ENCODE peak calls at places on chromosomes 3 and 15, in nine cellular contexts. One of them, this sample, is unnamed.

GRCh38 chr15:61527836-61528589 is 298.9 kb upstream of the RORA start:
- DNase-seq in stimulated activated CD4-positive, alpha-beta T cell treated with anti-CD3 and anti-CD28 coated beads, Interleukin-1b, Interleukin-23, amount 100 ng/mL, for 24 hours: no peak
- DNase-seq in psoas muscle: no peak
- DNase-seq in BJ: no peak
- DNase-seq in transverse colon: no peak
- DNase-seq in C1 segment of cervical spinal cord: no peak
- DNase-seq in ureter: no peak
- DNase-seq in memory B cell: no peak
- DNase-seq in Caki2: no peak
- DNase-seq in this sample: no peak

GRCh38 chr3:164477403-164477802 is 600.9 kb downstream of the SI start:
- DNase-seq in ureter: no peak
- DNase-seq in stimulated activated CD4-positive, alpha-beta T cell treated with anti-CD3 and anti-CD28 coated beads, Interleukin-1b, Interleukin-23, amount 100 ng/mL, for 24 hours: no peak
- DNase-seq in psoas muscle: no peak
- DNase-seq in memory B cell: no peak
- DNase-seq in transverse colon: no peak
- DNase-seq in C1 segment of cervical spinal cord: no peak
- DNase-seq in BJ: no peak
- DNase-seq in Caki2: no peak
- DNase-seq in this sample: no peak

GRCh38 chr3:187955076-187955952 is 198.6 kb upstream of the LPP start:
- DNase-seq in ureter: peak
- DNase-seq in BJ: peak
- DNase-seq in psoas muscle: peak
- DNase-seq in transverse colon: no peak
- DNase-seq in stimulated activated CD4-positive, alpha-beta T cell treated with anti-CD3 and anti-CD28 coated beads, Interleukin-1b, Interleukin-23, amount 100 ng/mL, for 24 hours: no peak
- DNase-seq in memory B cell: no peak
- DNase-seq in Caki2: peak
- DNase-seq in C1 segment of cervical spinal cord: no peak
- DNase-seq in this sample: peak

GRCh38 chr3:38730281-38730680 is 80.8 kb upstream of the SCN5A start:
- DNase-seq in transverse colon: no peak
- DNase-seq in ureter: no peak
- DNase-seq in stimulated activated CD4-positive, alpha-beta T cell treated with anti-CD3 and anti-CD28 coated beads, Interleukin-1b, Interleukin-23, amount 100 ng/mL, for 24 hours: no peak
- DNase-seq in memory B cell: no peak
- DNase-seq in psoas muscle: no peak
- DNase-seq in Caki2: no peak
- DNase-seq in BJ: no peak
- DNase-seq in C1 segment of cervical spinal cord: no peak
- DNase-seq in this sample: no peak

GRCh38 chr3:27681249-27681748 is 40.8 kb downstream of the EOMES start:
- DNase-seq in BJ: peak
- DNase-seq in psoas muscle: no peak
- DNase-seq in ureter: no peak
- DNase-seq in memory B cell: peak
- DNase-seq in Caki2: peak
- DNase-seq in stimulated activated CD4-positive, alpha-beta T cell treated with anti-CD3 and anti-CD28 coated beads, Interleukin-1b, Interleukin-23, amount 100 ng/mL, for 24 hours: no peak
- DNase-seq in C1 segment of cervical spinal cord: peak
- DNase-seq in transverse colon: no peak
- DNase-seq in this sample: no peak

GRCh38 chr15:90869601-90870353 is 1.4 kb downstream of the FURIN start:
- DNase-seq in BJ: no peak
- DNase-seq in transverse colon: peak
- DNase-seq in psoas muscle: peak
- DNase-seq in ureter: no peak
- DNase-seq in memory B cell: no peak
- DNase-seq in C1 segment of cervical spinal cord: no peak
- DNase-seq in Caki2: peak
- DNase-seq in stimulated activated CD4-positive, alpha-beta T cell treated with anti-CD3 and anti-CD28 coated beads, Interleukin-1b, Interleukin-23, amount 100 ng/mL, for 24 hours: no peak
- DNase-seq in this sample: peak

GRCh38 chr3:69359339-69359893 is 26.5 kb downstream of the FRMD4B start:
- DNase-seq in BJ: no peak
- DNase-seq in Caki2: no peak
- DNase-seq in C1 segment of cervical spinal cord: no peak
- DNase-seq in stimulated activated CD4-positive, alpha-beta T cell treated with anti-CD3 and anti-CD28 coated beads, Interleukin-1b, Interleukin-23, amount 100 ng/mL, for 24 hours: no peak
- DNase-seq in transverse colon: no peak
- DNase-seq in memory B cell: no peak
- DNase-seq in psoas muscle: no peak
- DNase-seq in ureter: no peak
- DNase-seq in this sample: no peak

GRCh38 chr15:71153823-71154524 is 38.7 kb downstream of the THSD4 start:
- DNase-seq in BJ: no peak
- DNase-seq in stimulated activated CD4-positive, alpha-beta T cell treated with anti-CD3 and anti-CD28 coated beads, Interleukin-1b, Interleukin-23, amount 100 ng/mL, for 24 hours: no peak
- DNase-seq in memory B cell: no peak
- DNase-seq in ureter: no peak
- DNase-seq in transverse colon: no peak
- DNase-seq in psoas muscle: no peak
- DNase-seq in Caki2: no peak
- DNase-seq in C1 segment of cervical spinal cord: no peak
- DNase-seq in this sample: no peak

GRCh38 chr3:44923634-44924033 is 49.2 kb downstream of the TGM4 start:
- DNase-seq in Caki2: no peak
- DNase-seq in C1 segment of cervical spinal cord: no peak
- DNase-seq in psoas muscle: no peak
- DNase-seq in ureter: no peak
- DNase-seq in stimulated activated CD4-positive, alpha-beta T cell treated with anti-CD3 and anti-CD28 coated beads, Interleukin-1b, Interleukin-23, amount 100 ng/mL, for 24 hours: no peak
- DNase-seq in transverse colon: no peak
- DNase-seq in memory B cell: no peak
- DNase-seq in BJ: no peak
- DNase-seq in this sample: no peak

GRCh38 chr3:195895900-195896360 is 12.4 kb downstream of the TNK2 start:
- DNase-seq in ureter: no peak
- DNase-seq in transverse colon: peak
- DNase-seq in C1 segment of cervical spinal cord: peak
- DNase-seq in memory B cell: peak
- DNase-seq in stimulated activated CD4-positive, alpha-beta T cell treated with anti-CD3 and anti-CD28 coated beads, Interleukin-1b, Interleukin-23, amount 100 ng/mL, for 24 hours: peak
- DNase-seq in BJ: no peak
- DNase-seq in Caki2: peak
- DNase-seq in psoas muscle: peak
- DNase-seq in this sample: peak

GRCh38 chr3:38738630-38739395 is 77.2 kb downstream of the SCN10A start:
- DNase-seq in Caki2: peak
- DNase-seq in C1 segment of cervical spinal cord: no peak
- DNase-seq in ureter: no peak
- DNase-seq in stimulated activated CD4-positive, alpha-beta T cell treated with anti-CD3 and anti-CD28 coated beads, Interleukin-1b, Interleukin-23, amount 100 ng/mL, for 24 hours: no peak
- DNase-seq in transverse colon: peak
- DNase-seq in psoas muscle: no peak
- DNase-seq in memory B cell: no peak
- DNase-seq in BJ: no peak
- DNase-seq in this sample: no peak

GRCh38 chr15:77009646-77010311 is 14.9 kb downstream of the PSTPIP1 start:
- DNase-seq in psoas muscle: peak
- DNase-seq in C1 segment of cervical spinal cord: no peak
- DNase-seq in transverse colon: no peak
- DNase-seq in Caki2: no peak
- DNase-seq in memory B cell: no peak
- DNase-seq in BJ: no peak
- DNase-seq in stimulated activated CD4-positive, alpha-beta T cell treated with anti-CD3 and anti-CD28 coated beads, Interleukin-1b, Interleukin-23, amount 100 ng/mL, for 24 hours: no peak
- DNase-seq in ureter: no peak
- DNase-seq in this sample: no peak

GRCh38 chr3:21500834-21501233 is 250.2 kb downstream of the ZNF385D start:
- DNase-seq in C1 segment of cervical spinal cord: no peak
- DNase-seq in ureter: no peak
- DNase-seq in transverse colon: no peak
- DNase-seq in psoas muscle: no peak
- DNase-seq in Caki2: no peak
- DNase-seq in stimulated activated CD4-positive, alpha-beta T cell treated with anti-CD3 and anti-CD28 coated beads, Interleukin-1b, Interleukin-23, amount 100 ng/mL, for 24 hours: no peak
- DNase-seq in memory B cell: no peak
- DNase-seq in BJ: no peak
- DNase-seq in this sample: no peak

GRCh38 chr3:50674349-50675178 is at the start of gene DOCK3:
- DNase-seq in C1 segment of cervical spinal cord: peak
- DNase-seq in transverse colon: peak
- DNase-seq in BJ: no peak
- DNase-seq in stimulated activated CD4-positive, alpha-beta T cell treated with anti-CD3 and anti-CD28 coated beads, Interleukin-1b, Interleukin-23, amount 100 ng/mL, for 24 hours: peak
- DNase-seq in ureter: no peak
- DNase-seq in psoas muscle: peak
- DNase-seq in memory B cell: peak
- DNase-seq in Caki2: peak
- DNase-seq in this sample: peak

GRCh38 chr3:172656602-172657001 is 54.3 kb downstream of the NCEH1 start:
- DNase-seq in Caki2: no peak
- DNase-seq in ureter: no peak
- DNase-seq in psoas muscle: no peak
- DNase-seq in C1 segment of cervical spinal cord: no peak
- DNase-seq in stimulated activated CD4-positive, alpha-beta T cell treated with anti-CD3 and anti-CD28 coated beads, Interleukin-1b, Interleukin-23, amount 100 ng/mL, for 24 hours: no peak
- DNase-seq in memory B cell: no peak
- DNase-seq in transverse colon: no peak
- DNase-seq in BJ: no peak
- DNase-seq in this sample: no peak

GRCh38 chr3:84547971-84548970 is 410.5 kb upstream of the CADM2 start:
- DNase-seq in BJ: no peak
- DNase-seq in memory B cell: no peak
- DNase-seq in psoas muscle: peak
- DNase-seq in Caki2: peak
- DNase-seq in stimulated activated CD4-positive, alpha-beta T cell treated with anti-CD3 and anti-CD28 coated beads, Interleukin-1b, Interleukin-23, amount 100 ng/mL, for 24 hours: no peak
- DNase-seq in C1 segment of cervical spinal cord: peak
- DNase-seq in transverse colon: no peak
- DNase-seq in ureter: no peak
- DNase-seq in this sample: no peak

GRCh38 chr3:138600341-138600740 is 6.3 kb upstream of the CEP70 start:
- DNase-seq in Caki2: no peak
- DNase-seq in transverse colon: no peak
- DNase-seq in memory B cell: no peak
- DNase-seq in C1 segment of cervical spinal cord: no peak
- DNase-seq in stimulated activated CD4-positive, alpha-beta T cell treated with anti-CD3 and anti-CD28 coated beads, Interleukin-1b, Interleukin-23, amount 100 ng/mL, for 24 hours: no peak
- DNase-seq in ureter: no peak
- DNase-seq in BJ: no peak
- DNase-seq in psoas muscle: no peak
- DNase-seq in this sample: no peak

GRCh38 chr15:30030350-30030749 is 52.4 kb upstream of the GOLGA8J start:
- DNase-seq in ureter: no peak
- DNase-seq in psoas muscle: no peak
- DNase-seq in transverse colon: no peak
- DNase-seq in Caki2: no peak
- DNase-seq in stimulated activated CD4-positive, alpha-beta T cell treated with anti-CD3 and anti-CD28 coated beads, Interleukin-1b, Interleukin-23, amount 100 ng/mL, for 24 hours: no peak
- DNase-seq in BJ: no peak
- DNase-seq in memory B cell: no peak
- DNase-seq in C1 segment of cervical spinal cord: no peak
- DNase-seq in this sample: no peak

GRCh38 chr3:42746455-42747450 is 26.3 kb downstream of the CCDC13 start:
- DNase-seq in stimulated activated CD4-positive, alpha-beta T cell treated with anti-CD3 and anti-CD28 coated beads, Interleukin-1b, Interleukin-23, amount 100 ng/mL, for 24 hours: no peak
- DNase-seq in ureter: no peak
- DNase-seq in BJ: peak
- DNase-seq in C1 segment of cervical spinal cord: peak
- DNase-seq in transverse colon: no peak
- DNase-seq in Caki2: no peak
- DNase-seq in psoas muscle: no peak
- DNase-seq in memory B cell: no peak
- DNase-seq in this sample: peak

GRCh38 chr3:100695696-100696095 is 13.6 kb upstream of the TFG start:
- DNase-seq in psoas muscle: no peak
- DNase-seq in C1 segment of cervical spinal cord: no peak
- DNase-seq in ureter: no peak
- DNase-seq in Caki2: no peak
- DNase-seq in BJ: no peak
- DNase-seq in stimulated activated CD4-positive, alpha-beta T cell treated with anti-CD3 and anti-CD28 coated beads, Interleukin-1b, Interleukin-23, amount 100 ng/mL, for 24 hours: no peak
- DNase-seq in memory B cell: no peak
- DNase-seq in transverse colon: no peak
- DNase-seq in this sample: no peak

GRCh38 chr15:46751303-46751702 is 966.0 kb upstream of the SEMA6D start:
- DNase-seq in stimulated activated CD4-positive, alpha-beta T cell treated with anti-CD3 and anti-CD28 coated beads, Interleukin-1b, Interleukin-23, amount 100 ng/mL, for 24 hours: no peak
- DNase-seq in ureter: no peak
- DNase-seq in BJ: no peak
- DNase-seq in psoas muscle: no peak
- DNase-seq in memory B cell: no peak
- DNase-seq in transverse colon: no peak
- DNase-seq in Caki2: no peak
- DNase-seq in C1 segment of cervical spinal cord: no peak
- DNase-seq in this sample: no peak

This sample was measured in aorta.